ENCODE peak calls at places on chromosomes 16 and 17, in eight cellular contexts. One of them, this sample, is unnamed.

GRCh38 chr16:24088767-24089166 is 167.4 kb upstream of the CACNG3 start:
- DNase-seq in T-helper 1 cell: no peak
- DNase-seq in GM23248: no peak
- DNase-seq in stimulated activated CD8-positive, alpha-beta memory T cell treated with anti-CD3 and anti-CD28 coated beads, Interleukin-4, amount 100 ng/mL, for 24 hours: no peak
- DNase-seq in HEK293T: no peak
- DNase-seq in effector memory CD8-positive, alpha-beta T cell: no peak
- DNase-seq in GM12891: no peak
- DNase-seq in cortex of kidney: no peak
- DNase-seq in this sample: no peak

GRCh38 chr17:48161127-48161905 is 53.8 kb downstream of the SNX11 start:
- DNase-seq in stimulated activated CD8-positive, alpha-beta memory T cell treated with anti-CD3 and anti-CD28 coated beads, Interleukin-4, amount 100 ng/mL, for 24 hours: no peak
- DNase-seq in GM12891: no peak
- DNase-seq in T-helper 1 cell: no peak
- DNase-seq in HEK293T: no peak
- DNase-seq in GM23248: no peak
- DNase-seq in cortex of kidney: no peak
- DNase-seq in effector memory CD8-positive, alpha-beta T cell: no peak
- DNase-seq in this sample: no peak

GRCh38 chr16:20614201-20615141 is 38.3 kb upstream of the ACSM2B start:
- DNase-seq in GM23248: no peak
- DNase-seq in cortex of kidney: no peak
- DNase-seq in stimulated activated CD8-positive, alpha-beta memory T cell treated with anti-CD3 and anti-CD28 coated beads, Interleukin-4, amount 100 ng/mL, for 24 hours: no peak
- DNase-seq in effector memory CD8-positive, alpha-beta T cell: no peak
- DNase-seq in GM12891: no peak
- DNase-seq in HEK293T: no peak
- DNase-seq in T-helper 1 cell: no peak
- DNase-seq in this sample: peak

GRCh38 chr16:935684-936083 is 35.1 kb downstream of the LMF1 start:
- DNase-seq in T-helper 1 cell: no peak
- DNase-seq in GM23248: no peak
- DNase-seq in stimulated activated CD8-positive, alpha-beta memory T cell treated with anti-CD3 and anti-CD28 coated beads, Interleukin-4, amount 100 ng/mL, for 24 hours: no peak
- DNase-seq in effector memory CD8-positive, alpha-beta T cell: no peak
- DNase-seq in HEK293T: no peak
- DNase-seq in GM12891: no peak
- DNase-seq in cortex of kidney: no peak
- DNase-seq in this sample: no peak

GRCh38 chr17:64547354-64547753 is 40.6 kb downstream of the CEP95 start:
- DNase-seq in GM12891: no peak
- DNase-seq in GM23248: no peak
- DNase-seq in T-helper 1 cell: no peak
- DNase-seq in stimulated activated CD8-positive, alpha-beta memory T cell treated with anti-CD3 and anti-CD28 coated beads, Interleukin-4, amount 100 ng/mL, for 24 hours: no peak
- DNase-seq in cortex of kidney: no peak
- DNase-seq in HEK293T: no peak
- DNase-seq in effector memory CD8-positive, alpha-beta T cell: no peak
- DNase-seq in this sample: peak

GRCh38 chr16:66342294-66342900 is 24.1 kb upstream of the CDH5 start:
- DNase-seq in effector memory CD8-positive, alpha-beta T cell: no peak
- DNase-seq in GM23248: peak
- DNase-seq in HEK293T: peak
- DNase-seq in cortex of kidney: no peak
- DNase-seq in T-helper 1 cell: no peak
- DNase-seq in GM12891: no peak
- DNase-seq in stimulated activated CD8-positive, alpha-beta memory T cell treated with anti-CD3 and anti-CD28 coated beads, Interleukin-4, amount 100 ng/mL, for 24 hours: no peak
- DNase-seq in this sample: peak

GRCh38 chr17:42895185-42895555 is 5.4 kb upstream of the G6PC1 start:
- DNase-seq in GM12891: no peak
- DNase-seq in effector memory CD8-positive, alpha-beta T cell: no peak
- DNase-seq in T-helper 1 cell: no peak
- DNase-seq in cortex of kidney: no peak
- DNase-seq in HEK293T: no peak
- DNase-seq in GM23248: peak
- DNase-seq in stimulated activated CD8-positive, alpha-beta memory T cell treated with anti-CD3 and anti-CD28 coated beads, Interleukin-4, amount 100 ng/mL, for 24 hours: no peak
- DNase-seq in this sample: peak

GRCh38 chr17:30273373-30273772 is 18.4 kb downstream of the BLMH start:
- DNase-seq in effector memory CD8-positive, alpha-beta T cell: no peak
- DNase-seq in GM23248: no peak
- DNase-seq in HEK293T: no peak
- DNase-seq in T-helper 1 cell: no peak
- DNase-seq in GM12891: no peak
- DNase-seq in stimulated activated CD8-positive, alpha-beta memory T cell treated with anti-CD3 and anti-CD28 coated beads, Interleukin-4, amount 100 ng/mL, for 24 hours: no peak
- DNase-seq in cortex of kidney: no peak
- DNase-seq in this sample: no peak

GRCh38 chr17:9575381-9576072 is at the start of gene STX8:
- DNase-seq in cortex of kidney: no peak
- DNase-seq in GM23248: peak
- DNase-seq in T-helper 1 cell: peak
- DNase-seq in HEK293T: peak
- DNase-seq in GM12891: peak
- DNase-seq in stimulated activated CD8-positive, alpha-beta memory T cell treated with anti-CD3 and anti-CD28 coated beads, Interleukin-4, amount 100 ng/mL, for 24 hours: peak
- DNase-seq in effector memory CD8-positive, alpha-beta T cell: peak
- DNase-seq in this sample: peak

GRCh38 chr16:58459344-58460218 is 40.4 kb upstream of the NDRG4 start:
- DNase-seq in GM12891: no peak
- DNase-seq in effector memory CD8-positive, alpha-beta T cell: no peak
- DNase-seq in stimulated activated CD8-positive, alpha-beta memory T cell treated with anti-CD3 and anti-CD28 coated beads, Interleukin-4, amount 100 ng/mL, for 24 hours: peak
- DNase-seq in GM23248: peak
- DNase-seq in T-helper 1 cell: no peak
- DNase-seq in cortex of kidney: no peak
- DNase-seq in HEK293T: no peak
- DNase-seq in this sample: no peak

GRCh38 chr16:11328172-11329079 is 16.8 kb upstream of the RMI2 start:
- DNase-seq in cortex of kidney: no peak
- DNase-seq in T-helper 1 cell: peak
- DNase-seq in effector memory CD8-positive, alpha-beta T cell: peak
- DNase-seq in GM23248: peak
- DNase-seq in stimulated activated CD8-positive, alpha-beta memory T cell treated with anti-CD3 and anti-CD28 coated beads, Interleukin-4, amount 100 ng/mL, for 24 hours: no peak
- DNase-seq in GM12891: peak
- DNase-seq in HEK293T: no peak
- DNase-seq in this sample: no peak

GRCh38 chr16:11319529-11320146 is 25.6 kb upstream of the RMI2 start:
- DNase-seq in T-helper 1 cell: no peak
- DNase-seq in cortex of kidney: no peak
- DNase-seq in HEK293T: no peak
- DNase-seq in GM23248: peak
- DNase-seq in GM12891: no peak
- DNase-seq in effector memory CD8-positive, alpha-beta T cell: no peak
- DNase-seq in stimulated activated CD8-positive, alpha-beta memory T cell treated with anti-CD3 and anti-CD28 coated beads, Interleukin-4, amount 100 ng/mL, for 24 hours: no peak
- DNase-seq in this sample: no peak

GRCh38 chr17:70767102-70767701 is 597.9 kb downstream of the KCNJ2 start:
- DNase-seq in GM12891: peak
- DNase-seq in effector memory CD8-positive, alpha-beta T cell: no peak
- DNase-seq in stimulated activated CD8-positive, alpha-beta memory T cell treated with anti-CD3 and anti-CD28 coated beads, Interleukin-4, amount 100 ng/mL, for 24 hours: no peak
- DNase-seq in HEK293T: peak
- DNase-seq in T-helper 1 cell: no peak
- DNase-seq in cortex of kidney: no peak
- DNase-seq in GM23248: peak
- DNase-seq in this sample: no peak

GRCh38 chr16:3503513-3503912 is 2.7 kb downstream of the CLUAP1 start:
- DNase-seq in GM12891: no peak
- DNase-seq in GM23248: no peak
- DNase-seq in stimulated activated CD8-positive, alpha-beta memory T cell treated with anti-CD3 and anti-CD28 coated beads, Interleukin-4, amount 100 ng/mL, for 24 hours: no peak
- DNase-seq in cortex of kidney: no peak
- DNase-seq in effector memory CD8-positive, alpha-beta T cell: no peak
- DNase-seq in HEK293T: no peak
- DNase-seq in T-helper 1 cell: peak
- DNase-seq in this sample: no peak

GRCh38 chr17:32658470-32659418 is 172.0 kb downstream of the CDK5R1 start:
- DNase-seq in GM12891: no peak
- DNase-seq in GM23248: no peak
- DNase-seq in HEK293T: no peak
- DNase-seq in T-helper 1 cell: no peak
- DNase-seq in stimulated activated CD8-positive, alpha-beta memory T cell treated with anti-CD3 and anti-CD28 coated beads, Interleukin-4, amount 100 ng/mL, for 24 hours: no peak
- DNase-seq in effector memory CD8-positive, alpha-beta T cell: no peak
- DNase-seq in cortex of kidney: no peak
- DNase-seq in this sample: no peak

GRCh38 chr16:81243927-81244326 is 5.4 kb downstream of the BCO1 start:
- DNase-seq in stimulated activated CD8-positive, alpha-beta memory T cell treated with anti-CD3 and anti-CD28 coated beads, Interleukin-4, amount 100 ng/mL, for 24 hours: no peak
- DNase-seq in GM12891: no peak
- DNase-seq in cortex of kidney: no peak
- DNase-seq in T-helper 1 cell: no peak
- DNase-seq in effector memory CD8-positive, alpha-beta T cell: no peak
- DNase-seq in GM23248: no peak
- DNase-seq in HEK293T: no peak
- DNase-seq in this sample: no peak

GRCh38 chr16:84813141-84813933 is 6.4 kb upstream of the CRISPLD2 start:
- DNase-seq in HEK293T: no peak
- DNase-seq in GM23248: no peak
- DNase-seq in GM12891: no peak
- DNase-seq in T-helper 1 cell: no peak
- DNase-seq in stimulated activated CD8-positive, alpha-beta memory T cell treated with anti-CD3 and anti-CD28 coated beads, Interleukin-4, amount 100 ng/mL, for 24 hours: no peak
- DNase-seq in effector memory CD8-positive, alpha-beta T cell: no peak
- DNase-seq in cortex of kidney: no peak
- DNase-seq in this sample: no peak

GRCh38 chr16:27766166-27766925 is 216.4 kb downstream of the KATNIP start:
- DNase-seq in HEK293T: no peak
- DNase-seq in cortex of kidney: no peak
- DNase-seq in GM23248: no peak
- DNase-seq in T-helper 1 cell: no peak
- DNase-seq in stimulated activated CD8-positive, alpha-beta memory T cell treated with anti-CD3 and anti-CD28 coated beads, Interleukin-4, amount 100 ng/mL, for 24 hours: no peak
- DNase-seq in effector memory CD8-positive, alpha-beta T cell: no peak
- DNase-seq in GM12891: no peak
- DNase-seq in this sample: no peak

GRCh38 chr17:37045271-37045946 is 96.7 kb downstream of the AATF start:
- DNase-seq in GM23248: no peak
- DNase-seq in GM12891: no peak
- DNase-seq in effector memory CD8-positive, alpha-beta T cell: no peak
- DNase-seq in cortex of kidney: no peak
- DNase-seq in HEK293T: no peak
- DNase-seq in T-helper 1 cell: no peak
- DNase-seq in stimulated activated CD8-positive, alpha-beta memory T cell treated with anti-CD3 and anti-CD28 coated beads, Interleukin-4, amount 100 ng/mL, for 24 hours: no peak
- DNase-seq in this sample: no peak

GRCh38 chr17:46795379-46795952 is 23.0 kb downstream of the WNT3 start:
- DNase-seq in stimulated activated CD8-positive, alpha-beta memory T cell treated with anti-CD3 and anti-CD28 coated beads, Interleukin-4, amount 100 ng/mL, for 24 hours: no peak
- DNase-seq in GM23248: peak
- DNase-seq in cortex of kidney: no peak
- DNase-seq in HEK293T: no peak
- DNase-seq in effector memory CD8-positive, alpha-beta T cell: no peak
- DNase-seq in GM12891: no peak
- DNase-seq in T-helper 1 cell: no peak
- DNase-seq in this sample: no peak

GRCh38 chr16:31453255-31454204 is 5.8 kb upstream of the ARMC5 start:
- DNase-seq in stimulated activated CD8-positive, alpha-beta memory T cell treated with anti-CD3 and anti-CD28 coated beads, Interleukin-4, amount 100 ng/mL, for 24 hours: no peak
- DNase-seq in GM12891: no peak
- DNase-seq in HEK293T: no peak
- DNase-seq in cortex of kidney: no peak
- DNase-seq in GM23248: peak
- DNase-seq in T-helper 1 cell: no peak
- DNase-seq in effector memory CD8-positive, alpha-beta T cell: no peak
- DNase-seq in this sample: peak

GRCh38 chr16:11038777-11039176 is 94.4 kb downstream of the CLEC16A start:
- DNase-seq in HEK293T: no peak
- DNase-seq in cortex of kidney: no peak
- DNase-seq in T-helper 1 cell: no peak
- DNase-seq in GM23248: no peak
- DNase-seq in GM12891: no peak
- DNase-seq in effector memory CD8-positive, alpha-beta T cell: no peak
- DNase-seq in stimulated activated CD8-positive, alpha-beta memory T cell treated with anti-CD3 and anti-CD28 coated beads, Interleukin-4, amount 100 ng/mL, for 24 hours: no peak
- DNase-seq in this sample: no peak

GRCh38 chr17:67466251-67466650 is 89.2 kb downstream of the PITPNC1 start:
- DNase-seq in stimulated activated CD8-positive, alpha-beta memory T cell treated with anti-CD3 and anti-CD28 coated beads, Interleukin-4, amount 100 ng/mL, for 24 hours: no peak
- DNase-seq in cortex of kidney: no peak
- DNase-seq in GM23248: no peak
- DNase-seq in HEK293T: no peak
- DNase-seq in effector memory CD8-positive, alpha-beta T cell: no peak
- DNase-seq in T-helper 1 cell: no peak
- DNase-seq in GM12891: no peak
- DNase-seq in this sample: no peak

GRCh38 chr16:2194166-2194834 is 2.1 kb downstream of the CASKIN1 start:
- DNase-seq in stimulated activated CD8-positive, alpha-beta memory T cell treated with anti-CD3 and anti-CD28 coated beads, Interleukin-4, amount 100 ng/mL, for 24 hours: no peak
- DNase-seq in T-helper 1 cell: no peak
- DNase-seq in effector memory CD8-positive, alpha-beta T cell: no peak
- DNase-seq in HEK293T: peak
- DNase-seq in GM23248: peak
- DNase-seq in GM12891: no peak
- DNase-seq in cortex of kidney: no peak
- DNase-seq in this sample: no peak

GRCh38 chr16:56684256-56684925 is 2.1 kb downstream of the MT1X start:
- DNase-seq in GM12891: no peak
- DNase-seq in HEK293T: no peak
- DNase-seq in GM23248: no peak
- DNase-seq in stimulated activated CD8-positive, alpha-beta memory T cell treated with anti-CD3 and anti-CD28 coated beads, Interleukin-4, amount 100 ng/mL, for 24 hours: no peak
- DNase-seq in cortex of kidney: no peak
- DNase-seq in T-helper 1 cell: no peak
- DNase-seq in effector memory CD8-positive, alpha-beta T cell: no peak
- DNase-seq in this sample: no peak

GRCh38 chr16:73433493-73434307 is 385.8 kb upstream of the ZFHX3 start:
- DNase-seq in cortex of kidney: no peak
- DNase-seq in GM23248: no peak
- DNase-seq in HEK293T: no peak
- DNase-seq in effector memory CD8-positive, alpha-beta T cell: no peak
- DNase-seq in T-helper 1 cell: no peak
- DNase-seq in stimulated activated CD8-positive, alpha-beta memory T cell treated with anti-CD3 and anti-CD28 coated beads, Interleukin-4, amount 100 ng/mL, for 24 hours: no peak
- DNase-seq in GM12891: no peak
- DNase-seq in this sample: peak

GRCh38 chr17:21356537-21357127 is 19.5 kb upstream of the KCNJ12 start:
- DNase-seq in cortex of kidney: no peak
- DNase-seq in GM12891: no peak
- DNase-seq in GM23248: no peak
- DNase-seq in effector memory CD8-positive, alpha-beta T cell: no peak
- DNase-seq in HEK293T: no peak
- DNase-seq in T-helper 1 cell: no peak
- DNase-seq in stimulated activated CD8-positive, alpha-beta memory T cell treated with anti-CD3 and anti-CD28 coated beads, Interleukin-4, amount 100 ng/mL, for 24 hours: no peak
- DNase-seq in this sample: no peak

This sample was measured in upper lobe of left lung.